ENCODE peak calls at places on chromosomes 13 and 19, in seven cellular contexts. G is adrenal gland, K is GM23248, C is heart left ventricle, T is astrocyte of the spinal cord, R is cardiac fibroblast, J is GM06990. N is an unnamed sample.

GRCh38 chr19:7246601-7247000 is 47.6 kb downstream of the INSR start:
- DNase-seq in G (no peak), K (no peak), C (no peak), T (no peak), R (no peak), J (no peak), N (no peak)

GRCh38 chr13:46475586-46475991 is 77.4 kb upstream of the LRCH1 start:
- DNase-seq in G (no peak), K (peak), C (no peak), T (peak), R (peak), J (no peak), N (no peak)

GRCh38 chr19:47658431-47659383 is 49.8 kb downstream of the BICRA start:
- DNase-seq in G (no peak), K (no peak), C (no peak), T (peak), R (no peak), J (no peak), N (no peak)

GRCh38 chr19:16040642-16041041 is 35.7 kb upstream of the TPM4 start:
- DNase-seq in G (no peak), K (peak), C (no peak), T (no peak), R (peak), J (no peak), N (no peak)

GRCh38 chr19:13051581-13052165 is 51.0 kb downstream of the LYL1 start:
- DNase-seq in G (peak), K (peak), C (peak), T (peak), R (peak), J (no peak), N (no peak)

GRCh38 chr19:32519023-32519422 is 62.0 kb upstream of the PDCD5 start:
- DNase-seq in G (no peak), K (no peak), C (no peak), T (no peak), R (peak), J (no peak), N (no peak)

GRCh38 chr13:108508263-108508662 is 121.1 kb upstream of the MYO16 start:
- DNase-seq in G (no peak), K (peak), C (no peak), T (peak), R (peak), J (no peak), N (no peak)

GRCh38 chr13:39106216-39106995 is 68.2 kb downstream of the NHLRC3 start:
- DNase-seq in G (no peak), K (no peak), C (no peak), T (peak), R (peak), J (no peak), N (no peak)

GRCh38 chr19:15161028-15161984 is 39.5 kb downstream of the NOTCH3 start:
- DNase-seq in G (no peak), K (peak), C (no peak), T (no peak), R (peak), J (no peak), N (no peak)

GRCh38 chr13:112689498-112690241 is at the start of gene ATP11A:
- DNase-seq in G (peak), K (peak), C (peak), T (peak), R (peak), J (peak), N (peak)

GRCh38 chr13:29472317-29472961 is 123.0 kb downstream of the SLC7A1 start:
- DNase-seq in G (peak), K (peak), C (peak), T (peak), R (peak), J (no peak), N (peak)

GRCh38 chr19:35040826-35041547 is 534 bp upstream of the HPN start:
- DNase-seq in G (peak), K (no peak), C (peak), T (no peak), R (no peak), J (no peak), N (no peak)

GRCh38 chr19:13823256-13823655 is 28.0 kb downstream of the ZSWIM4 start:
- DNase-seq in G (no peak), K (no peak), C (peak), T (no peak), R (peak), J (no peak), N (no peak)

GRCh38 chr13:31204592-31204991 is 4.8 kb downstream of the B3GLCT start:
- DNase-seq in G (no peak), K (peak), C (no peak), T (peak), R (peak), J (no peak), N (no peak)

GRCh38 chr19:33686687-33687541 is 65.2 kb downstream of the CHST8 start:
- DNase-seq in G (no peak), K (no peak), C (no peak), T (no peak), R (no peak), J (no peak), N (no peak)

GRCh38 chr19:45798995-45799517 is 6.4 kb upstream of the DMWD start:
- DNase-seq in G (peak), K (peak), C (no peak), T (peak), R (peak), J (peak), N (peak)

GRCh38 chr19:29515706-29516357 is 10.0 kb upstream of the VSTM2B start:
- DNase-seq in G (no peak), K (no peak), C (no peak), T (no peak), R (no peak), J (no peak), N (no peak)

GRCh38 chr19:5018224-5019015 is 49.5 kb downstream of the KDM4B start:
- DNase-seq in G (no peak), K (peak), C (no peak), T (peak), R (peak), J (no peak), N (no peak)

GRCh38 chr13:66513728-66514127 is 716.4 kb downstream of the PCDH9 start:
- DNase-seq in G (no peak), K (no peak), C (no peak), T (peak), R (peak), J (no peak), N (no peak)

GRCh38 chr19:45676851-45677263 is 8.8 kb downstream of the GIPR start:
- DNase-seq in G (no peak), K (no peak), C (no peak), T (no peak), R (no peak), J (no peak), N (peak)

GRCh38 chr19:46728693-46729339 is 11.9 kb upstream of the PRKD2 start:
- DNase-seq in G (peak), K (peak), C (peak), T (peak), R (peak), J (peak), N (peak)

GRCh38 chr13:41716236-41716635 is 244.7 kb downstream of the VWA8 start:
- DNase-seq in G (no peak), K (no peak), C (no peak), T (no peak), R (no peak), J (no peak), N (no peak)

GRCh38 chr13:101649490-101650126 is 197.1 kb downstream of the ITGBL1 start:
- DNase-seq in G (no peak), K (peak), C (no peak), T (peak), R (peak), J (no peak), N (no peak)

GRCh38 chr19:19418548-19419260 is 13.2 kb downstream of the GATAD2A start:
- DNase-seq in G (no peak), K (no peak), C (no peak), T (peak), R (no peak), J (no peak), N (no peak)

GRCh38 chr13:68081051-68081450 is 850.9 kb upstream of the PCDH9 start:
- DNase-seq in G (no peak), K (no peak), C (no peak), T (no peak), R (no peak), J (no peak), N (no peak)

GRCh38 chr19:49423985-49424303 is 703 bp upstream of the PTH2 start:
- DNase-seq in G (no peak), K (no peak), C (no peak), T (no peak), R (no peak), J (no peak), N (peak)

GRCh38 chr19:49422407-49423277 is 599 bp downstream of the PTH2 start:
- DNase-seq in G (no peak), K (peak), C (no peak), T (no peak), R (peak), J (peak), N (peak)

GRCh38 chr19:49425178-49425577 is at the start of gene GFY:
- DNase-seq in G (no peak), K (no peak), C (no peak), T (no peak), R (no peak), J (no peak), N (no peak)

GRCh38 chr19:49421878-49422202 is 1.4 kb downstream of the PTH2 start:
- DNase-seq in G (no peak), K (no peak), C (no peak), T (no peak), R (no peak), J (no peak), N (no peak)

DNA sequence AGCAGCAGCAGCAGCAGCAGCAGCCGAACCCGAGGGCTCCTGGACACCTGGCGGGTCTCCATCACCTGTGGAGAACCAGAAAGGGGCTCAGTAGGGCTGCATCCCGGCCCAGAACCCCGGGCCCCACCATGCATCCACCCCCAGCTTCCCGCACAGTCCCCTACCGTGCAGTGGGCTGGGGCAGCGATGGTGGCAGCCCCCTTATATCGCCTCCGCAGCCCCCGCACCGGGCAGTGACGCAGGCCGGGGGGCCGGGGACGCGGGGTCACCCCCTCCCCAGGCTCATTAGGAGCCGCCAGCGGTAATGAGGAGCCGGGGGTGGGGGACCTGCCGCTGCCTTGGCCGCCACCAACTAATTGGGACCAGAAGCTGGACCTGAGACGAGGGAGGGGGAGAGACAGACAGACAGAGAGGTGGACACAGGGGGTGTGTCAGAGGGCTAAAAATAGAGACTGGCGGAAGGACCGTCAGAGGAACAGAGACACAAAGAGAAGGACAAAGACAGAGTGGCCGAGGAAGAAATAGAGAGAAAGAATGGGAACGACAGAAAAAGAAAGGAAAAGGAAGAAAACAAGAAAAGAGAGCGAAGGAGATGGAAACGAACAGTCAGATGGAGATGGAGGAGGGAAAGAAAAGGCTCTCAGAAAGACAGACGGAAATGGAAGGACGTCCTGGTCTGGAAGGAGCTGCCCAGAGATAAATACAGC is at the start of gene PTH2:
- DNase-seq in G (no peak), K (no peak), C (no peak), T (no peak), R (no peak), J (no peak), N (no peak)
- H3K4me3 ChIP-seq in G (no peak), K (no peak), C (peak), T (no peak), R (no peak), J (no peak), N (peak)

GRCh38 chr19:51168571-51169282 is 26.6 kb downstream of the SIGLEC7 start:
- DNase-seq in G (no peak), K (no peak), C (no peak), T (no peak), R (no peak), J (no peak), N (no peak)
- H3K4me3 ChIP-seq in G (no peak), K (no peak), C (no peak), T (no peak), R (no peak), J (no peak), N (no peak)

DNA sequence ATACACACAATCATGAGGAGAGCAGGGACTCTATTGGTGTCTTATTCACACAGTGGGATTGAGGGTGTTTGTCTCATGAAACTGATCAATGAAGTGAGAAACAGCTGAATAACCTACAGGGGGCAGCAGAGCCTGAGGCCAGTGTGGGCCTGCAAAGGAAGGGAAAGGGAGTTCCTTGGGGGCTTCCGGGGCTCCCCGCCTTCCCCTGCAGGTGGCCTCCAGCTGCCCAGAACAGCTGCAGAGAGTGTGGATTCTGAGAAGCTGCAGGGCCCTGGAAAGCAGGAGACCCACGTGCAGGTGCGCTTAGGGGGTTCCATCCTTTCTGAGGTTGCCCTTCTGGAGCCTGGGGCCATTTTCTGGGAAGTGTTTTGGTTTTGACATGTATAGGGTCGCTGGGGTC is 20.1 kb downstream of the ZNF763 start:
- DNase-seq in G (no peak), K (no peak), C (no peak), T (no peak), R (no peak), J (peak), N (no peak)
- H3K4me3 ChIP-seq in G (no peak), K (no peak), C (no peak), T (no peak), R (no peak), J (no peak), N (no peak)

GRCh38 chr19:43784251-43784980 is 3.6 kb upstream of the KCNN4 start:
- DNase-seq in G (peak), K (peak), C (no peak), T (peak), R (peak), J (no peak), N (peak)

GRCh38 chr19:43782689-43783231 is 2.0 kb upstream of the KCNN4 start:
- DNase-seq in G (no peak), K (no peak), C (no peak), T (no peak), R (no peak), J (no peak), N (peak)

GRCh38 chr19:43786665-43787064 is 5.9 kb upstream of the KCNN4 start:
- DNase-seq in G (no peak), K (no peak), C (no peak), T (no peak), R (no peak), J (no peak), N (no peak)

GRCh38 chr19:43783636-43784035 is 2.9 kb upstream of the KCNN4 start:
- DNase-seq in G (no peak), K (no peak), C (no peak), T (no peak), R (no peak), J (no peak), N (no peak)

DNA sequence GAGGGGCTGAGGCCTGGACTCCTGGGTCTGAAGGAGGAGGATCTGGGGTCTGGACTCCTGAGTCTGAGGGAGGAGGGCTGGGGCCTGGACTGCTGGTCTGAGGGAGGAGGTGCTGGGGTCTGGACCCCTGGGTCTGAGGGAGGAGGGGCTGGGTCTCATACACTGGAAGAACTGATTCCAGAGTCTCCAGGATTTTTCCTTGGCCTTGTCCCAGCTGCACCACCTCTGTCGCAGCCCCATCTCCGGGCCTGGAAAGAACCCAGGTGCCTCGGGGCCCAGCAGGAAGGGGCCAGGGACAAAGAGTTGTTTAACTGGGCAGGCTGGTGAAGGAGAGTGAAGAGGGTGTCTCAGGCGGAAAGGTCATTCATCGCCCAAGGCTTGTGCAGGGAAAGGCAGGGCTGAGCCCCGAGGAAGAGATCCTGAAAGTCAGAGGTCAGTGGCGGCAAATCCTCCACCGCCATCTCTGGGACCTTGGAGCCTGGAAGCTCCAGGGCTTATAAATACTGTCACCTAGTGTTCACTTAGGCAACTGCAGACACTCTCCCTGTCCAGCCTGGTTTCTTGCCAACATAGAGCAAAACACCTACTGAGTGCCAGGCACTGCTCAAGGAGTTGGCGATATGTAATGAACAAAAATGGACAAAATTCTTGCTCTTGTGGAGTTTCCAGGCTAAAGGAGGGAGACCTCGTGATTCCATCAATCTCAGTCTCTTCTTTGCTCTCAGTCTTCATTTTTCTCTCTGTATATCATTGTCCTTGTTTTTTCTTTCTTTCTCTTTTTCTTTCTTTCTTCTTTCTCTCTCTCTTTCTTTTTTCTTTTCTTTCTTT is 4.4 kb upstream of the KCNN4 start:
- DNase-seq in G (peak), K (peak), C (peak), T (peak), R (peak), J (no peak), N (peak)
- H3K4me3 ChIP-seq in G (no peak), K (no peak), C (no peak), T (no peak), R (no peak), J (no peak), N (no peak)

GRCh38 chr19:40989453-40989852 is 1.6 kb upstream of the CYP2B6 start:
- DNase-seq in G (no peak), K (no peak), C (no peak), T (no peak), R (no peak), J (no peak), N (no peak)

GRCh38 chr19:41000310-41000737 is 9.2 kb downstream of the CYP2B6 start:
- DNase-seq in G (no peak), K (peak), C (no peak), T (no peak), R (peak), J (no peak), N (no peak)

GRCh38 chr19:40990972-40991381 is at the start of gene CYP2B6:
- DNase-seq in G (no peak), K (no peak), C (no peak), T (no peak), R (no peak), J (no peak), N (no peak)

DNA sequence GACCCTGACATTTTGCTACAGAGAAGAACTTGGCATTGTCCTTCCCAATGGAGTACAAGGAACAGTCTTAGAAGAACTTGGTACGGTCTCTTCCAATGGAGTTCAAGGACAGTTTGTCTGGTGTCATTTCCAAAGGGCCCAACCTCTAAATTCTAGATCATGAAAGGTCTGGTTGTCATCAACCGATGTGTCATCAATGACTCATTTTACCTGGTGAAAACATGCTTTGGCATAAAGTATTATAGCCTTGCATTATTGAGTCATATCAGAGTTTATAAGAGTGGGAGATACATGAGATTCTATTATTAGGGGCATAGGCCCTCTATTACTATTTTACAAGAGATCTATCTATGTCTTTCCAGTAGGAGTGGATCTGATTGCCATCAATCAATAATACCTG is 4.3 kb downstream of the CYP2B6 start:
- DNase-seq in G (no peak), K (no peak), C (no peak), T (no peak), R (no peak), J (no peak), N (no peak)
- H3K4me3 ChIP-seq in G (no peak), K (no peak), C (no peak), T (no peak), R (no peak), J (no peak), N (no peak)

DNA sequence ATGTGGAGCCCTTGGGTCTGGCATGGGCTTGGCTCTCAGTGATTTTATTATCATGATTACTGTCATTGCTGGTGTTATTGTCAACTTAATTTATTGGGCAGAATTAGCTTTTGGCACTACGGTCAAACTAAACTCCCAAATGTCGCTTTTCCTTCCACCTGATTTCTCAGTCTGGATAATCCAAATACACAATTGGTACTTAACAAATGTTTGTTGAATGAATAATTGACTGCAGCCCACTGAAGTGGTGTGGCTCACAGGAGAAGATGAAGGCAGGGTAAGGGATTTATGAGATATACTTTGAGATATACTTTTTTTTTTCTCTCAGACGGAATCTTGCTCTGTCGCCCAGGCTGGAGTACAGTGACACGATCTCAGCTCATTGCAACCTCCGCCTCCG is 1.5 kb downstream of the COLGALT1 start:
- DNase-seq in G (no peak), K (no peak), C (no peak), T (no peak), R (no peak), J (no peak), N (no peak)
- H3K4me3 ChIP-seq in G (no peak), K (peak), C (no peak), T (peak), R (peak), J (peak), N (peak)

DNA sequence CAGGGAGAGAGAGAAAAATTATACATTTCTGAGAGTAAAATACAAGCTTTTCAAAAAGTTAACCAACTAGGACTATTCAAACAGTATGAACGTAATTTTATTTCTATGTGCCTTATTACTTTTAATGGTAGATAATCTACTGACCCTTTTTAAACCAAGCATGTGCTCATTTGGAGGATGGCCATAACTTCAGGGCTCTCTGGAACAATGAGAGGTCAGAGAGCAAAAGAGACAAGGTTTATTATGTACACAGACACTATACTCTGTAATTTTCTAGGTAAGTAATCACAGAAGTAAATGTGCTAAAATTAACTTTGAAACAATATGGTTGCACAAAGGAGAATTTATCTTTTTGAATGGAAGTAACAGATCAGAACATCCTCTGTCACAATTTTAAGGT is 1.1 kb downstream of the POSTN start:
- DNase-seq in G (no peak), K (no peak), C (no peak), T (no peak), R (no peak), J (no peak), N (no peak)
- H3K4me3 ChIP-seq in G (no peak), K (peak), C (no peak), T (peak), R (peak), J (no peak), N (no peak)

N was measured in CD8-positive, alpha-beta memory T cell.